ENCODE peak calls at places on chromosomes 4 and X, in seven cellular contexts. O is GM12878, S is HCT116, P is K562, B is HepG2, Y is H1, C is SK-N-MC. M is an unnamed sample.

GRCh38 chr4:26410385-26411293 is 79.6 kb downstream of the CCKAR start:
- DNase-seq in Y (no peak), P (peak), C (peak), S (no peak), O (peak), B (peak), M (peak)

GRCh38 chr4:87304659-87305277 is 17.9 kb downstream of the HSD17B13 start:
- DNase-seq in Y (no peak), O (no peak), S (no peak), C (no peak), P (no peak), B (no peak), M (peak)

GRCh38 chr4:52244103-52244772 is 193.1 kb downstream of the SPATA18 start:
- DNase-seq in O (no peak), C (no peak), Y (no peak), P (no peak), B (no peak), S (no peak), M (no peak)

GRCh38 chr4:8538703-8539567 is 41.3 kb upstream of the GPR78 start:
- DNase-seq in B (peak), P (no peak), S (peak), C (no peak), O (no peak), Y (no peak), M (peak)

GRCh38 chrX:65920620-65921019 is 119.3 kb downstream of the VSIG4 start:
- DNase-seq in Y (no peak), P (no peak), S (no peak), B (no peak), O (no peak), C (no peak), M (no peak)

GRCh38 chr4:148166132-148166531 is 276.1 kb downstream of the NR3C2 start:
- DNase-seq in C (no peak), B (no peak), P (no peak), Y (no peak), O (no peak), S (no peak), M (peak)

GRCh38 chrX:18973527-18974192 is 10.3 kb downstream of the PHKA2 start:
- DNase-seq in O (no peak), C (no peak), S (no peak), Y (no peak), P (no peak), B (peak), M (no peak)

GRCh38 chr4:56468097-56468422 is 643 bp downstream of the SRP72 start:
- DNase-seq in S (peak), Y (no peak), O (peak), B (peak), P (peak), C (no peak), M (peak)

GRCh38 chr4:178340468-178340867 is 898.2 kb upstream of the AGA start:
- DNase-seq in B (no peak), C (no peak), Y (no peak), P (no peak), O (no peak), S (no peak), M (no peak)

GRCh38 chr4:162782778-162783507 is 383.7 kb downstream of the NAF1 start:
- DNase-seq in B (no peak), S (no peak), P (no peak), C (no peak), O (no peak), Y (no peak), M (no peak)

GRCh38 chrX:104618106-104618895 is 52.3 kb downstream of the IL1RAPL2 start:
- DNase-seq in B (no peak), P (no peak), O (no peak), C (no peak), Y (no peak), S (no peak), M (no peak)

GRCh38 chrX:136639506-136640176 is 8.3 kb upstream of the CD40LG start:
- DNase-seq in Y (no peak), S (no peak), P (no peak), O (no peak), C (peak), B (no peak), M (no peak)

GRCh38 chr4:125313497-125313896 is 1.3 kb upstream of the FAT4 start:
- DNase-seq in Y (no peak), P (peak), S (peak), O (no peak), B (peak), C (peak), M (peak)

GRCh38 chr4:149296503-149296902 is 519.1 kb downstream of the IQCM start:
- DNase-seq in B (no peak), Y (no peak), S (no peak), O (no peak), C (no peak), P (no peak), M (no peak)

GRCh38 chr4:88718098-88718497 is 20.5 kb upstream of the NAP1L5 start:
- DNase-seq in O (no peak), B (no peak), P (no peak), S (no peak), Y (no peak), C (no peak), M (no peak)

GRCh38 chr4:29726938-29727337 is 993.2 kb upstream of the PCDH7 start:
- DNase-seq in S (no peak), C (no peak), Y (no peak), P (no peak), O (no peak), B (no peak), M (no peak)

GRCh38 chrX:154013614-154014360 is 5.9 kb downstream of the IRAK1 start:
- DNase-seq in Y (peak), C (no peak), B (no peak), P (peak), S (no peak), O (no peak), M (peak)

GRCh38 chr4:102285831-102286230 is 59.5 kb downstream of the SLC39A8 start:
- DNase-seq in P (no peak), S (no peak), C (no peak), Y (no peak), O (no peak), B (no peak), M (peak)

GRCh38 chrX:119516157-119516702 is 48.0 kb downstream of the SLC25A5 start:
- DNase-seq in Y (peak), B (peak), P (peak), O (peak), S (peak), C (peak), M (peak)

GRCh38 chr4:4439782-4440181 is 52.9 kb downstream of the NSG1 start:
- DNase-seq in C (no peak), B (no peak), O (no peak), P (no peak), S (no peak), Y (no peak), M (no peak)

GRCh38 chrX:40173662-40174593 is 76.2 kb upstream of the BCOR start:
- DNase-seq in C (no peak), S (peak), O (no peak), P (no peak), B (peak), Y (peak), M (peak)

GRCh38 chrX:21408324-21408723 is 34.1 kb downstream of the CNKSR2 start:
- DNase-seq in P (no peak), Y (no peak), S (no peak), C (no peak), O (no peak), B (no peak), M (no peak)

GRCh38 chr4:109560687-109561452 is 824 bp downstream of the MCUB start:
- DNase-seq in C (peak), Y (peak), B (no peak), P (peak), O (peak), S (no peak), M (peak)

GRCh38 chr4:124277691-124278090 is 434.8 kb downstream of the ANKRD50 start:
- DNase-seq in O (no peak), P (no peak), C (no peak), B (no peak), Y (no peak), S (no peak), M (no peak)

GRCh38 chr4:109559625-109559982 is 442 bp upstream of the MCUB start:
- DNase-seq in Y (peak), S (no peak), B (no peak), P (peak), C (no peak), O (no peak), M (no peak)

GRCh38 chrX:110056419-110056818 is 53.5 kb downstream of the TMEM164 start:
- DNase-seq in O (no peak), P (no peak), S (no peak), C (no peak), Y (no peak), B (no peak), M (no peak)

GRCh38 chr4:7193040-7193958 is 961 bp downstream of the SORCS2 start:
- DNase-seq in P (no peak), C (no peak), O (no peak), Y (no peak), B (no peak), S (no peak), M (no peak)
- TF ChIP-seq EZH2 in P (no peak), C (no peak), O (no peak), Y (peak), B (peak), S (no peak), M (peak)

DNA sequence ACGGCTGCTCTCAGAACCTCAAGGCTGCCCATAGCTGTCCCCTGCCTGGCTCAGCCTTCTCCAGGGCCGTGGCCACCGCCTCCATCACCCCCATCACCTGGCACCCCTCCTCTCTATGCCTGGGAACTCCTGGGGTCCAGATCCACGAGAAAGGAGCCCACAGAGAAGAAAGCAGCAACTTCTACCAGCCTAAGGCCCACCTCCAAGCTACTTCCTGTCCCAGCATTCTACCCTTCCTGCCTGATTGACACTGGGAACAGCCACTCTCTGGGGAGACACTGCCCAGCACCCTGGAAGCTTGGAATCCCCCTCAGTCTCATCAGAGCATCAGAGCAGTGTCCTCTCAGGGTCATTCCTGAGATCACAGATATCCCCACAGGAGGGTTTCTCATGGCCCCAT is 36.9 kb upstream of the PROM1 start:
- DNase-seq in C (no peak), P (no peak), B (no peak), Y (no peak), S (no peak), O (no peak), M (no peak)
- H3K9ac ChIP-seq in C (no peak), P (no peak), B (no peak), Y (no peak), S (no peak), O (no peak), M (no peak)

DNA sequence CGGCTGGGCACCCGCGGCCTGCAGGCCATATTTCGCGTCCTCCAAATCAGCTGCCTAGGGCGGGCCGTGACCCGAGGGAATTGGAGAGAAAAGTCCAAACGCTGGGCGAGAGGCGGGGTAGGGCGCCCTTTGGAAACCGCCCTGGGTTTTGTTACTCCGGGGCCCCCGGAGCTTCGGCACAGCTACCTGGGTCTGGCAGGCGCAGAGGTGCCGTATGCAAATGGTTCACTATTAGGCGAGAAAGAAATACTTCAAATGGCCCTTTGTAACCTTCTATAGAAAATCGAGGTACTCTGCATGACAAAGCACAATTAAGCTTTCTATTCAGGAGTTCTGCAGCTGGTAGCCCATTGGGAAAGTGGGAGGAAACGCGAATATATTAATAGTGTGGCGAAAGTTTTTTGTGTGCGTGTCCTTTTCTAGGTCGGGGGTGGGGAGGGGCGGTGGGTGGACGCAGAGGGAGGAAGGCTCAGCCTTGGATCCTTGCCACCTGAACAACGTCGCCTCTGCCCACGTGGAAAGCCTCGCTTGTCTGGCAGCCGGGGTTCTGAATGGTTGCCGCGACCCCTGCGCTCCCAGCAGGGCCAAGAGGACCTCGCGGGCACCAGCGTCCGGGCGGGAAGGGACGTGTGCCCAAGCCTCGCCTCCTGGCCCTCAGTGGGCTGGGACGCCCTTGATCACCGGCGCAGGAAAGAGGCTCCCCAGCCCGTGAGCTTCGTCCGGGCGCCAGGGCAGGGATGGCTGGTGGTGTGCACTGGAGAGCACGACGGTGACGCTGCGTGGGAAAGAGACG is 9.5 kb downstream of the GSX2 start:
- DNase-seq in S (no peak), P (no peak), O (no peak), B (no peak), C (no peak), Y (peak), M (no peak)
- TF ChIP-seq POLR2AphosphoS5 in S (no peak), P (no peak), O (no peak), B (no peak), C (no peak), Y (no peak), M (no peak)

DNA sequence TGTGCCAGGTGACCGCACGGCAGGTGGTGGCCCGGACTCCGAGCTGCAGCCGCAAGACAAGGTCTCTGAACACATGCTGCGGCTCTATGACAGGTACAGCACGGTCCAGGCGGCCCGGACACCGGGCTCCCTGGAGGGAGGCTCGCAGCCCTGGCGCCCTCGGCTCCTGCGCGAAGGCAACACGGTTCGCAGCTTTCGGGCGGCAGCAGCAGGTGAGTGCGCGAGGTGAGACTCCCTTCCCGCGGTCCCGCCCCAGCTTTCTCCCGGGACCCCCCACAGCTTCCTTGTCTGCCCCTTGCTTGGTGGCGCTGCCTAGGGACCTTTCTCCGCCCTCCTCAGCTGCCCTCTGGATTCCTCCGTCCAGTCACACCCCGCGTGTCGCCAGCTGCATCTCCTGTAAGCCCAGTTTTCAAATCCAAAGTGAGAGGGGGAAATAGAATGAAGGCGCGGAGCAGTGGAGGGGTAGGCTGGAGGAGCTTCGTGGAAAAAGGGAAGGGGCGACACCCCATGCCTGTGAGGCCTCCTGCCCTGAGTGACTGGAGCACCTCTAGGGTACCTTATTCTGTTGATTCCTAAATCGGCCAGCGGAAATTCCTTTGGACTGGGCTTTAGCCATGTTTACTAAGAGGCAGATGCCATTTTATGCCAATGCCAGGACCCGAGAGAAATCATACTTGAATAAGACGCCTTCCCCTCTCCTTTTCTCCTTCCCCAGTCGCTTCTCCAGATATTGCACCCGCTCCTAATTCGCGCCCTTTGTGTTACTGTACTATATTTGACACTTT is 1.1 kb downstream of the BMP3 start:
- DNase-seq in S (no peak), O (no peak), P (no peak), C (no peak), Y (peak), B (no peak), M (no peak)
- TF ChIP-seq EZH2 in S (no peak), O (no peak), P (no peak), C (no peak), Y (peak), B (no peak), M (no peak)

GRCh38 chr4:61200195-61200990 is at the start of gene ADGRL3:
- DNase-seq in C (no peak), Y (peak), O (no peak), P (no peak), B (no peak), S (no peak), M (no peak)
- H3K9ac ChIP-seq in C (peak), Y (peak), O (no peak), P (no peak), B (no peak), S (no peak), M (no peak)